ENCODE peak calls at places on chromosomes 11 and 22, in ten cellular contexts. N is body of pancreas; E is right lobe of liver; A is colonic mucosa; Q is thoracic aorta; O is SK-N-SH; P is CD8-positive, alpha-beta memory T cell; I is HepG2; S is lower lobe of right lung; C is A549. B is an unnamed sample.

GRCh38 chr11:64285885-64286800 is 495 bp downstream of the GPR137 start:
- DNase-seq in P (no peak), N (peak), A (no peak), Q (no peak), E (peak), C (peak), O (peak), I (no peak), S (no peak), B (no peak)

GRCh38 chr11:72375241-72375640 is 59.1 kb downstream of the CLPB start:
- DNase-seq in I (no peak), A (no peak), E (no peak), O (no peak), P (no peak), Q (no peak), C (no peak), N (no peak), S (no peak), B (no peak)

GRCh38 chr22:39419911-39420310 is 20.3 kb downstream of the TAB1 start:
- DNase-seq in Q (no peak), C (no peak), E (peak), S (peak), N (no peak), O (no peak), A (no peak), P (no peak), I (no peak), B (no peak)

GRCh38 chr11:8333431-8334401 is 70.0 kb upstream of the LMO1 start:
- DNase-seq in A (no peak), E (peak), P (no peak), C (peak), O (no peak), Q (no peak), S (no peak), N (no peak), I (no peak), B (no peak)

GRCh38 chr11:102577182-102577581 is 46.6 kb upstream of the MMP7 start:
- DNase-seq in P (no peak), O (no peak), S (no peak), Q (no peak), E (no peak), A (no peak), C (no peak), I (no peak), N (no peak), B (no peak)

GRCh38 chr11:126419801-126420729 is 64.6 kb downstream of the ST3GAL4 start:
- DNase-seq in O (no peak), E (no peak), S (peak), I (no peak), C (no peak), P (no peak), Q (no peak), N (no peak), A (no peak), B (peak)

GRCh38 chr11:68206211-68206610 is 6.9 kb downstream of the KMT5B start:
- DNase-seq in N (peak), C (peak), E (no peak), P (no peak), O (peak), S (no peak), Q (no peak), A (no peak), I (peak), B (no peak)

GRCh38 chr11:64074239-64074638 is 38.5 kb downstream of the FLRT1 start:
- DNase-seq in S (peak), P (no peak), E (no peak), Q (no peak), A (no peak), O (no peak), I (no peak), C (no peak), N (no peak), B (no peak)

GRCh38 chr11:86523738-86524602 is 148.4 kb downstream of the ME3 start:
- DNase-seq in I (peak), N (peak), S (no peak), A (no peak), Q (no peak), E (no peak), O (no peak), C (peak), P (no peak), B (no peak)

GRCh38 chr11:70709596-70709995 is 311.3 kb downstream of the CTTN start:
- DNase-seq in A (no peak), Q (no peak), S (no peak), I (no peak), P (no peak), C (no peak), O (no peak), E (no peak), N (no peak), B (no peak)

GRCh38 chr22:37169947-37170688 is 17.9 kb downstream of the C1QTNF6 start:
- DNase-seq in S (peak), Q (no peak), P (no peak), I (no peak), E (peak), O (no peak), A (no peak), C (no peak), N (peak), B (no peak)

GRCh38 chr11:24900524-24900923 is 403.7 kb downstream of the LUZP2 start:
- DNase-seq in P (no peak), E (no peak), A (no peak), C (no peak), S (no peak), Q (no peak), I (no peak), O (no peak), N (no peak), B (no peak)

GRCh38 chr11:47415949-47416472 is 7.6 kb downstream of the SLC39A13 start:
- DNase-seq in P (no peak), Q (peak), E (no peak), O (no peak), C (peak), A (peak), I (no peak), S (peak), N (peak), B (peak)

GRCh38 chr11:47413908-47414684 is 5.7 kb downstream of the SLC39A13 start:
- DNase-seq in I (no peak), E (no peak), Q (no peak), N (no peak), P (no peak), S (no peak), A (no peak), O (no peak), C (no peak), B (no peak)

GRCh38 chr11:47413351-47413750 is 5.0 kb downstream of the SLC39A13 start:
- DNase-seq in P (no peak), A (no peak), I (no peak), E (no peak), C (no peak), O (no peak), Q (no peak), N (no peak), S (no peak), B (peak)

GRCh38 chr11:47414685-47415070 is 6.3 kb downstream of the SLC39A13 start:
- DNase-seq in Q (no peak), P (no peak), E (peak), O (no peak), A (no peak), C (no peak), S (no peak), N (no peak), I (no peak), B (no peak)

DNA sequence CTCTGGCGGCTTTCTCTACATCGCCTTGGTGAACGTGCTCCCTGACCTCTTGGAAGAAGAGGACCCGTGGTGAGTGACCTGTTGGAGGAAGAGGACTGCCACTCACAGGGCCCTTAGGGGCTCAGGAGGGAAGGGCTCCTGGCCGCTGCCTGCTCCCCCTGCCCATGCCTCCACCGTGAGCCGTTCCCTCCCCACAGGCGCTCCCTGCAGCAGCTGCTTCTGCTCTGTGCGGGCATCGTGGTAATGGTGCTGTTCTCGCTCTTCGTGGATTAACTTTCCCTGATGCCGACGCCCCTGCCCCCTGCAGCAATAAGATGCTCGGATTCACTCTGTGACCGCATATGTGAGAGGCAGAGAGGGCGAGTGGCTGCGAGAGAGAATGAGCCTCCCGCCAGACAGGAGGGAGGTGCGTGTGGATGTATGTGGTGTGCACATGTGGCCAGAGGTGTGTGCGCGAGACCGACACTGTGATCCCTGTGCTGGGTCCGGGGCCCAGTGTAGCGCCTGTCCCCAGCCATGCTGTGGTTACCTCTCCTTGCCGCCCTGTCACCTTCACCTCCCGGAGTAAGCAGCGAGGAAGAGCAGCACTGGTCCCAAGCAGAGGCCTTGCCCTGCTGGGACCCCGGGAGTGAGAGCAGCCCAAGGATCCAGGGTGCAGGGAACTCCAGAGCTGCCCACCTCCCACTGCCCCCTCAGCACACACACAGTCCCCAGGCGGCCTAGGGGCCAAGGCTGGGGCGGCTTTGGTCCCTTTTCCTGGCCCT is 6.9 kb downstream of the SLC39A13 start:
- DNase-seq in N (no peak), E (no peak), Q (no peak), C (no peak), I (no peak), A (no peak), P (no peak), S (no peak), O (no peak), B (no peak)
- H3K27ac ChIP-seq in N (peak), E (no peak), Q (peak), C (peak), I (no peak), A (peak), P (no peak), S (peak), O (peak), B (peak)

GRCh38 chr22:19960491-19961200 is 19.0 kb upstream of the TXNRD2 start:
- DNase-seq in Q (no peak), A (no peak), S (peak), E (peak), N (no peak), P (no peak), O (peak), C (no peak), I (no peak), B (peak)

GRCh38 chr22:19959587-19960490 is 18.2 kb upstream of the TXNRD2 start:
- DNase-seq in O (peak), N (no peak), I (no peak), S (peak), P (no peak), A (no peak), E (no peak), C (no peak), Q (no peak), B (peak)

GRCh38 chr22:19957445-19957844 is 15.8 kb upstream of the TXNRD2 start:
- DNase-seq in A (no peak), O (peak), S (peak), Q (no peak), I (no peak), P (no peak), C (no peak), N (peak), E (peak), B (peak)

GRCh38 chr22:19959043-19959586 is 17.5 kb upstream of the TXNRD2 start:
- DNase-seq in O (peak), E (peak), P (no peak), N (peak), C (no peak), A (peak), S (peak), Q (peak), I (peak), B (peak)

GRCh38 chr22:19958083-19959042 is 16.7 kb upstream of the TXNRD2 start:
- DNase-seq in I (no peak), Q (no peak), O (no peak), N (peak), S (peak), C (no peak), A (no peak), P (no peak), E (peak), B (no peak)
- H3K4me3 ChIP-seq in I (peak), Q (peak), O (no peak), N (no peak), S (peak), C (no peak), A (no peak), P (peak), E (peak), B (no peak)

GRCh38 chr11:559712-560304 is 730 bp downstream of the LMNTD2 start:
- DNase-seq in A (peak), I (peak), Q (no peak), P (no peak), O (no peak), N (peak), C (no peak), S (no peak), E (peak), B (no peak)
- H3K27ac ChIP-seq in A (peak), I (peak), Q (no peak), P (peak), O (peak), N (peak), C (peak), S (peak), E (peak), B (no peak)

DNA sequence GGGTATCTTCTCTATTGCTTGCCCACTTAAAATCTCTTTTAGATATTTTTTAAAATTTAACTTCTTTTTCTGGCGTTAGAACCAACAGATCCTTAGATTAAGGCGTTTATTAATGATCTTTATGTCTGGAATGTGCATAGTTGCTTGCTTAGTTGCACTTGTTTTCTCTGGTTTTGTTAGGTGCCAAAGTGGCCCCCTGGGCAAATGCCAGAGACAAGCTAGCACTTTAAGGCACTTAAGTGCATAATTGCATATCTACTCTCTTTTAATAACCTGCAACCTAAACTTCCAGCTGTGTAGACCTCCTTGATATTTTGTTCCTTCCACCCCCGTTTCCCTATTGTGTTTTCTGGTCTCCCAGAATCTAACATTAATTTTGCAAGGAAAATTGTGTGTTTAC is 3.3 kb downstream of the RBM4 start:
- DNase-seq in P (no peak), C (no peak), Q (no peak), O (no peak), S (no peak), A (no peak), I (no peak), N (no peak), E (no peak), B (no peak)
- H3K4me3 ChIP-seq in P (peak), C (peak), Q (peak), O (peak), S (peak), A (no peak), I (peak), N (no peak), E (no peak), B (peak)

GRCh38 chr11:132746305-132746704 is 786.0 kb downstream of the OPCML start:
- DNase-seq in I (no peak), A (no peak), Q (no peak), N (no peak), C (no peak), S (no peak), P (no peak), E (no peak), O (no peak), B (no peak)
- H3K27ac ChIP-seq in I (no peak), A (no peak), Q (no peak), N (no peak), C (no peak), S (no peak), P (no peak), E (no peak), O (no peak), B (no peak)